ENCODE peak calls at places on chromosomes 4 and X, in six cellular contexts. O is IMR-90, Z is mesendoderm, E is neuronal stem cell, I is H1, C is trophoblast cell. K is an unnamed sample. For H3K4me1, the result is how much of the 10 kb centered on the place peaks cover.

GRCh38 chr4:75370582-75370981 is 143.6 kb downstream of the RCHY1 start:
- DNase-seq in O (no peak), Z (no peak), E (no peak), I (no peak), C (no peak), K (no peak)

GRCh38 chr4:54316139-54316538 is 87.0 kb downstream of the PDGFRA start:
- DNase-seq in O (no peak), Z (no peak), E (no peak), I (no peak), C (no peak), K (no peak)

GRCh38 chr4:136319789-136320470 is 1212.4 kb downstream of the PCDH18 start:
- DNase-seq in O (peak), Z (peak), E (no peak), I (no peak), C (peak), K (no peak)

GRCh38 chr4:114458728-114459127 is 139.9 kb upstream of the UGT8 start:
- DNase-seq in O (no peak), Z (no peak), E (no peak), I (no peak), C (no peak), K (no peak)

GRCh38 chrX:11739796-11740195 is 18.2 kb upstream of the MSL3 start:
- DNase-seq in O (no peak), Z (no peak), E (no peak), I (no peak), C (no peak), K (no peak)

GRCh38 chrX:129983575-129984131 is 1.2 kb downstream of the BCORL1 start:
- DNase-seq in O (no peak), Z (no peak), E (no peak), I (no peak), C (no peak), K (no peak)

GRCh38 chrX:12469296-12469695 is 321.9 kb upstream of the PRPS2 start:
- DNase-seq in O (no peak), Z (no peak), E (no peak), I (no peak), C (no peak), K (no peak)

GRCh38 chr4:1183985-1184773 is 11.8 kb upstream of the SPON2 start:
- DNase-seq in O (no peak), Z (no peak), E (no peak), I (no peak), C (no peak), K (no peak)

GRCh38 chr4:93829531-93830089 is 1.1 kb downstream of the ATOH1 start:
- DNase-seq in O (no peak), Z (peak), E (peak), I (no peak), C (no peak), K (no peak)

GRCh38 chr4:7968262-7968896 is 28.7 kb upstream of the AFAP1 start:
- DNase-seq in O (no peak), Z (no peak), E (no peak), I (no peak), C (no peak), K (no peak)

GRCh38 chr4:110364911-110365520 is 110.9 kb upstream of the ENPEP start:
- DNase-seq in O (no peak), Z (no peak), E (no peak), I (no peak), C (no peak), K (peak)

GRCh38 chr4:144410230-144410783 is 235.6 kb upstream of the HHIP start:
- DNase-seq in O (no peak), Z (no peak), E (no peak), I (no peak), C (no peak), K (no peak)

GRCh38 chr4:117400039-117400835 is 314.9 kb upstream of the TRAM1L1 start:
- DNase-seq in O (peak), Z (peak), E (no peak), I (no peak), C (peak), K (peak)

GRCh38 chr4:113145519-113146291 is 96.3 kb downstream of the ANK2 start:
- DNase-seq in O (no peak), Z (peak), E (peak), I (peak), C (no peak), K (peak)

GRCh38 chr4:186029731-186030421 is 39.1 kb upstream of the TLR3 start:
- DNase-seq in O (peak), Z (peak), E (peak), I (no peak), C (no peak), K (peak)

GRCh38 chr4:8238515-8239053 is 31.0 kb upstream of the HTRA3 start:
- DNase-seq in O (no peak), Z (peak), E (peak), I (no peak), C (no peak), K (no peak)

GRCh38 chr4:145218251-145218650 is 37.9 kb upstream of the OTUD4 start:
- DNase-seq in O (no peak), Z (no peak), E (no peak), I (no peak), C (no peak), K (no peak)

GRCh38 chrX:618761-619450 is 11.7 kb upstream of the SHOX start:
- DNase-seq in O (no peak), Z (no peak), E (no peak), I (no peak), C (no peak), K (no peak)

GRCh38 chr4:121822796-121823504 is 733 bp downstream of the CCNA2 start:
- DNase-seq in O (no peak), Z (peak), E (peak), I (no peak), C (peak), K (peak)

GRCh38 chr4:147078875-147079658 is 133.4 kb upstream of the TTC29 start:
- DNase-seq in O (no peak), Z (no peak), E (no peak), I (no peak), C (no peak), K (no peak)

GRCh38 chr4:82491251-82491960 is 61.0 kb downstream of the ENOPH1 start:
- DNase-seq in O (no peak), Z (no peak), E (no peak), I (no peak), C (no peak), K (no peak)

GRCh38 chr4:114512595-114513295 is 85.9 kb upstream of the UGT8 start:
- DNase-seq in O (no peak), Z (no peak), E (no peak), I (no peak), C (no peak), K (peak)

GRCh38 chrX:110032534-110033161 is 29.7 kb downstream of the TMEM164 start:
- DNase-seq in O (no peak), Z (no peak), E (no peak), I (no peak), C (no peak), K (no peak)

GRCh38 chrX:4682637-4683036 is 969.2 kb upstream of the PRKX start:
- DNase-seq in O (no peak), Z (no peak), E (no peak), I (no peak), C (no peak), K (no peak)

GRCh38 chr4:182906786-182907185 is 10.4 kb downstream of the DCTD start:
- DNase-seq in O (peak), Z (no peak), E (no peak), I (no peak), C (no peak), K (peak)

GRCh38 chrX:39675619-39676018 is 422.1 kb downstream of the BCOR start:
- DNase-seq in O (no peak), Z (no peak), E (no peak), I (no peak), C (no peak), K (peak)

GRCh38 chrX:50813843-50814661 is at the start of gene SHROOM4:
- DNase-seq in O (peak), Z (peak), E (peak), I (peak), C (no peak), K (peak)

GRCh38 chr4:122131562-122132157 is 20.5 kb upstream of the BLTP1 start:
- DNase-seq in O (no peak), Z (no peak), E (no peak), I (no peak), C (no peak), K (no peak)

GRCh38 chr4:1989533-1990347 is 19.0 kb downstream of the NELFA start:
- DNase-seq in O (no peak), Z (no peak), E (no peak), I (no peak), C (no peak), K (no peak)

GRCh38 chr4:147782087-147782781 is 50.3 kb downstream of the ARHGAP10 start:
- DNase-seq in O (peak), Z (no peak), E (no peak), I (no peak), C (peak), K (peak)

GRCh38 chr4:168335621-168336020 is 17.1 kb upstream of the DDX60 start:
- DNase-seq in O (peak), Z (no peak), E (no peak), I (no peak), C (no peak), K (peak)

GRCh38 chr4:6565691-6566431 is 9.1 kb upstream of the MAN2B2 start:
- DNase-seq in O (no peak), Z (no peak), E (no peak), I (no peak), C (no peak), K (no peak)
- H3K4me1 ChIP-seq in O (under half), Z (under half), E (under half), I (under half), C (under half), K (under half)

GRCh38 chr4:17721496-17722360 is 59.7 kb downstream of the FAM184B start:
- DNase-seq in O (peak), Z (peak), E (no peak), I (no peak), C (no peak), K (no peak)

GRCh38 chr4:17719106-17719505 is 62.3 kb downstream of the FAM184B start:
- DNase-seq in O (no peak), Z (no peak), E (no peak), I (no peak), C (peak), K (no peak)

GRCh38 chr4:17718471-17718870 is 63.0 kb downstream of the FAM184B start:
- DNase-seq in O (no peak), Z (no peak), E (no peak), I (no peak), C (no peak), K (no peak)

GRCh38 chr4:17723648-17724047 is 57.8 kb downstream of the FAM184B start:
- DNase-seq in O (no peak), Z (no peak), E (no peak), I (no peak), C (no peak), K (no peak)

GRCh38 chr4:17722361-17722710 is 59.1 kb downstream of the FAM184B start:
- DNase-seq in O (no peak), Z (no peak), E (no peak), I (no peak), C (no peak), K (no peak)
- H2AK5ac ChIP-seq in O (no peak), Z (no peak), E (no peak), I (no peak), C (no peak), K (no peak)

GRCh38 chr4:171718069-171718468 is 95.1 kb upstream of the GALNTL6 start:
- DNase-seq in O (no peak), Z (peak), E (no peak), I (no peak), C (no peak), K (no peak)
- H3K4me3 ChIP-seq in O (no peak), Z (no peak), E (no peak), I (no peak), C (no peak), K (no peak)

DNA sequence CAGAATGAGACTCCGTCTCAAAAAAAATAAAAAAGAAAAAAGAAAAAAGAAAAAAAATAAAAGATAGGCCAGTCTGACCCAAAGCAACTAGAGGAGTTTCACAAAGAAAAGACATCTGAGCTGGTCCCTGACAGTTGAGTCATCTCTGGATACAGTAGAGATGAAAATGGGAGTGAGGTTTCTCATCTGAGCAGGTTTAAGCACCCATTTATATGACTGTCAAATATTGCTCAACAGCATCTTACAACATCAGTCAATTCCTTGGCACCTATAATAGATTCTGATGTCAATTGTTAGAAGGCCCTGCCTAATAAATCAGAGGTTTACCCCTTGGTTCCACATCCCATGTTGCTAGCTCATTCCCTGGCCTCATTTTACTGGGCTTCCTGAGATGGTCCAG is 490.5 kb downstream of the MAGEE1 start:
- DNase-seq in O (no peak), Z (no peak), E (no peak), I (no peak), C (no peak), K (no peak)
- H3K4me1 ChIP-seq in O (under half), Z (under half), E (under half), I (under half), C (under half), K (under half)